ENCODE peak calls at places on chromosomes 1 and 21, in nine cellular contexts. Y, D, B, L, Q, T, Z, U and M are unnamed samples.

GRCh38 chr1:20474333-20474975 is 11.6 kb downstream of the CAMK2N1 start:
- DNase-seq in Z (no peak), Q (no peak), B (peak; percentile 44), T (no peak), Y (no peak), L (no peak), U (no peak), D (no peak), M (no peak)

GRCh38 chr1:71587961-71588360 is 507.1 kb upstream of the ZRANB2 start:
- DNase-seq in T (no peak), D (no peak), Y (no peak), Q (no peak), L (no peak), Z (no peak), U (peak; percentile 11), B (peak; percentile 57), M (no peak)

GRCh38 chr1:154951901-154952657 is 3.8 kb downstream of the PBXIP1 start:
- DNase-seq in Z (no peak), T (no peak), Q (peak; percentile 59), D (no peak), L (no peak), B (no peak), Y (no peak), U (no peak), M (no peak)

GRCh38 chr1:230753586-230754251 is 6.5 kb downstream of the CAPN9 start:
- DNase-seq in T (no peak), B (peak; percentile 18), Q (no peak), D (no peak), Y (no peak), L (no peak), U (peak; percentile 76), Z (peak; percentile 37), M (no peak)

GRCh38 chr1:183180634-183181056 is 5.4 kb upstream of the LAMC2 start:
- DNase-seq in U (no peak), Y (no peak), Z (no peak), T (no peak), B (peak; percentile 49), D (peak; percentile 37), Q (peak; percentile 63), L (peak; percentile 87), M (peak; percentile 77)

GRCh38 chr21:42864812-42865211 is 14.5 kb downstream of the WDR4 start:
- DNase-seq in Y (no peak), D (no peak), U (no peak), Q (no peak), L (no peak), B (no peak), T (no peak), Z (no peak), M (no peak)

GRCh38 chr21:17782051-17782450 is 37.1 kb downstream of the C21orf91 start:
- DNase-seq in B (no peak), L (no peak), Z (no peak), D (no peak), U (no peak), Y (no peak), Q (no peak), T (no peak), M (no peak)

GRCh38 chr1:232271991-232272589 is 357.8 kb downstream of the SIPA1L2 start:
- DNase-seq in Y (no peak), B (peak; percentile 20), T (no peak), D (no peak), L (peak; percentile 15), Q (no peak), U (no peak), Z (no peak), M (no peak)

GRCh38 chr1:168555521-168556046 is 11.8 kb upstream of the XCL2 start:
- DNase-seq in U (no peak), D (no peak), L (no peak), Q (no peak), B (no peak), T (no peak), Z (no peak), Y (no peak), M (no peak)

GRCh38 chr1:12499574-12500245 is 118.3 kb downstream of the DHRS3 start:
- DNase-seq in B (no peak), D (no peak), Q (no peak), Z (no peak), L (no peak), U (no peak), Y (no peak), T (no peak), M (no peak)
- H3K27ac ChIP-seq in B (no peak overlapping the region), D (no peak overlapping the region), Q (no peak overlapping the region), Z (no peak overlapping the region), L (no peak overlapping the region), U (no peak overlapping the region), Y (no peak overlapping the region), T (no peak overlapping the region), M (peak overlapping the region; percentile 82)

DNA sequence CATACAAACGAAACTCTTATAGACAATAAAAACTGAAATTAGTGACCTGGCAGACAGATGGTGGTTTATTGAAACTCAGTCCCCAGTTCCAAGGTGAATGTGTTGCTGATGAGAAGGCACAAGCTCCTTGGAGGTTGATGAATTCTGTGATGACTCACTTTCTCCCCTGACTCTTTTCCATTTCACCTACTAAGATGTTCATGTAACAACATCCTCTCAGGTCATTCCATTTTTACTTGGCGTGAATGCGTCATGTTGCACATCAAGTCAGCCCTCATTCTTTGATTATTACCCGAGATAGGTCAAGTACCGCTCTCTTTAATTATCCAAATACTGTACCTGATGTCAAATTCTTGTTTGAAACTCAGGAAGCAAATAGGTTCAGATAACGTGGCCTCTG is 10.1 kb upstream of the IL10RB start:
- DNase-seq in U (no peak), Y (no peak), L (no peak), Z (no peak), T (no peak), D (no peak), B (no peak), Q (no peak), M (no peak)
- H3K36me3 ChIP-seq in U (no peaks in the 10 kb centered on the region), Y (peaks cover 81% of the 10 kb centered on the region), L (peaks cover 12% of the 10 kb centered on the region), Z (peaks cover 88% of the 10 kb centered on the region), T (peaks cover 34% of the 10 kb centered on the region), D (peaks cover 19% of the 10 kb centered on the region), B (peaks cover 2% of the 10 kb centered on the region), Q (peaks cover 7% of the 10 kb centered on the region), M (peaks cover 71% of the 10 kb centered on the region)

GRCh38 chr1:245437401-245437800 is 282.6 kb downstream of the KIF26B start:
- DNase-seq in Z (no peak), D (no peak), Y (no peak), L (no peak), U (no peak), Q (no peak), T (no peak), B (no peak), M (no peak)
- H3K27me3 ChIP-seq in Z (no peaks in the 10 kb centered on the region), D (no peaks in the 10 kb centered on the region), Y (no peaks in the 10 kb centered on the region), L (no peaks in the 10 kb centered on the region), U (no peaks in the 10 kb centered on the region), Q (no peaks in the 10 kb centered on the region), T (no peaks in the 10 kb centered on the region), B (no peaks in the 10 kb centered on the region), M (no peaks in the 10 kb centered on the region)

DNA sequence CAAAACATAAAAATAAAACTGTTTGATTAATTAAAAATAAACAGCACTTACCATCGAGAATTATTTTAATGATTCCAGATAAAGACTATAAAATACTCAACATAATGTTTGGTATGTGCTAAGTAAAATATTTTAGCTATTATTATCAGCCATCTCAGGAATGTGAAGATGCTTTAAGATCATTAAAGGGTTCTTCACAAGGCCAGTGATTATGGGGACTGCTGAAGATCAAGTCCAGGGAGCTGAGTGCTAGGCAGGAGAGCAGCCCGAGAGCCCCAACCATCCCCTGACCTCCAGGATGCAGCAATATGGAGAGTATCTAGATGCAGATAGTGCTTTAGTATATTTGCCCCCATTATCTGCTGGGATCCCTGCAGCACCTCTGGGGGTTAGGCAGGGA is 4.6 kb upstream of the TACSTD2 start:
- DNase-seq in T (no peak), B (no peak), D (no peak), U (no peak), Q (no peak), Y (no peak), L (no peak), Z (no peak), M (no peak)
- H3K27ac ChIP-seq in T (no peak overlapping the region), B (no peak overlapping the region), D (no peak overlapping the region), U (no peak overlapping the region), Q (no peak overlapping the region), Y (no peak overlapping the region), L (no peak overlapping the region), Z (no peak overlapping the region), M (no peak overlapping the region)

GRCh38 chr1:214648776-214649175 is 45.8 kb downstream of the CENPF start:
- DNase-seq in D (no peak), U (no peak), Y (no peak), Q (no peak), L (no peak), T (no peak), B (no peak), Z (no peak), M (no peak)
- H3K36me3 ChIP-seq in D (no peaks in the 10 kb centered on the region), U (peaks cover 62% of the 10 kb centered on the region), Y (no peaks in the 10 kb centered on the region), Q (no peaks in the 10 kb centered on the region), L (peaks cover 2% of the 10 kb centered on the region), T (no peaks in the 10 kb centered on the region), B (peaks cover 3% of the 10 kb centered on the region), Z (peaks cover 98% of the 10 kb centered on the region), M (no peaks in the 10 kb centered on the region)

DNA sequence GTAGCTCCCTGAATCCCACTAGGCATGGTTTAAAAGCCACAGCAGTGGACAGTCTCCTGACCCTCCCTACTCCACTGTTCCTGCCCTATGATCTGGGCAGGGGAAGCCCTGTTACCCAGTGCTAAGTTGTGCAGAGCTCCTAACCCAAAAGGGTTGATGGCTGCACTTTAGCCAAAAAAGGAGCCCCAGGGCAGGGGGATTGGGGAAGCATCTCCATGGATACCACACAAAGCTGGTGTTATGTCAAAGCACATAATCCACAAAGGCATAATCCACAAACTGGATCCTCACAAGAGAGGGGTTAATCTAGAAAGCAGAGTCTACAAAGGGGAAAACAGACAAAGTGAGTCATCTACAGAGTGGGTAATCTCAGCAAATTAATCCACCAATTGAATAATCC is 5.7 kb downstream of the RSPO1 start:
- DNase-seq in D (no peak), L (no peak), Q (no peak), U (peak; percentile 60), Y (no peak), T (no peak), Z (no peak), B (no peak), M (no peak)
- H3K27me3 ChIP-seq in D (peaks cover 14% of the 10 kb centered on the region), L (peaks cover 63% of the 10 kb centered on the region), Q (peaks cover 74% of the 10 kb centered on the region), U (peaks cover 100% of the 10 kb centered on the region), Y (peaks cover 51% of the 10 kb centered on the region), T (no peaks in the 10 kb centered on the region), Z (peaks cover 96% of the 10 kb centered on the region), B (peaks cover 38% of the 10 kb centered on the region), M (peaks cover 12% of the 10 kb centered on the region)